ENCODE peak calls at places on chromosome 7, in eight cellular contexts. One of them, this sample, is unnamed.

GRCh38 chr7:100706672-100707311 is 871 bp downstream of the POP7 start:
- DNase-seq in A549: no peak
- DNase-seq in NCI-H2029: no peak
- DNase-seq in M059J: no peak
- DNase-seq in left cardiac atrium: no peak
- DNase-seq in SW480: no peak
- DNase-seq in left ventricle myocardium inferior: no peak
- DNase-seq in nephron progenitor cell: peak; percentile 27
- DNase-seq in this sample: no peak

GRCh38 chr7:154842608-154843007 is 160.3 kb downstream of the PAXIP1 start:
- DNase-seq in A549: no peak
- DNase-seq in NCI-H2029: peak; percentile 12
- DNase-seq in M059J: peak; percentile 72
- DNase-seq in left cardiac atrium: no peak
- DNase-seq in SW480: no peak
- DNase-seq in left ventricle myocardium inferior: no peak
- DNase-seq in nephron progenitor cell: no peak
- DNase-seq in this sample: no peak

GRCh38 chr7:123992913-123993518 is 39.9 kb downstream of the TMEM229A start:
- DNase-seq in A549: no peak
- DNase-seq in NCI-H2029: no peak
- DNase-seq in M059J: no peak
- DNase-seq in left cardiac atrium: no peak
- DNase-seq in SW480: no peak
- DNase-seq in left ventricle myocardium inferior: no peak
- DNase-seq in nephron progenitor cell: no peak
- DNase-seq in this sample: no peak

GRCh38 chr7:39910108-39910869 is 39.8 kb upstream of the CDK13 start:
- DNase-seq in A549: no peak
- DNase-seq in NCI-H2029: no peak
- DNase-seq in M059J: no peak
- DNase-seq in left cardiac atrium: no peak
- DNase-seq in SW480: no peak
- DNase-seq in left ventricle myocardium inferior: no peak
- DNase-seq in nephron progenitor cell: no peak
- DNase-seq in this sample: no peak

GRCh38 chr7:28070311-28071055 is 110.1 kb downstream of the JAZF1 start:
- DNase-seq in A549: no peak
- DNase-seq in NCI-H2029: no peak
- DNase-seq in M059J: peak; percentile 22
- DNase-seq in left cardiac atrium: no peak
- DNase-seq in SW480: no peak
- DNase-seq in left ventricle myocardium inferior: no peak
- DNase-seq in nephron progenitor cell: no peak
- DNase-seq in this sample: no peak

GRCh38 chr7:151104411-151105235 is 18.3 kb downstream of the AGAP3 start:
- DNase-seq in A549: no peak
- DNase-seq in NCI-H2029: no peak
- DNase-seq in M059J: peak; percentile 79
- DNase-seq in left cardiac atrium: no peak
- DNase-seq in SW480: no peak
- DNase-seq in left ventricle myocardium inferior: no peak
- DNase-seq in nephron progenitor cell: no peak
- DNase-seq in this sample: no peak

GRCh38 chr7:151381333-151382078 is 28.3 kb downstream of the WDR86 start:
- DNase-seq in A549: no peak
- DNase-seq in NCI-H2029: peak; percentile 11
- DNase-seq in M059J: no peak
- DNase-seq in left cardiac atrium: no peak
- DNase-seq in SW480: no peak
- DNase-seq in left ventricle myocardium inferior: no peak
- DNase-seq in nephron progenitor cell: peak; percentile 59
- DNase-seq in this sample: no peak

GRCh38 chr7:152706465-152706864 is 30.5 kb upstream of the XRCC2 start:
- DNase-seq in A549: no peak
- DNase-seq in NCI-H2029: no peak
- DNase-seq in M059J: no peak
- DNase-seq in left cardiac atrium: no peak
- DNase-seq in SW480: no peak
- DNase-seq in left ventricle myocardium inferior: no peak
- DNase-seq in nephron progenitor cell: no peak
- DNase-seq in this sample: no peak

GRCh38 chr7:101299511-101300464 is 21.8 kb downstream of the IFT22 start:
- DNase-seq in A549: no peak
- DNase-seq in NCI-H2029: no peak
- DNase-seq in M059J: no peak
- DNase-seq in left cardiac atrium: no peak
- DNase-seq in SW480: no peak
- DNase-seq in left ventricle myocardium inferior: no peak
- DNase-seq in nephron progenitor cell: peak; percentile 50
- DNase-seq in this sample: no peak

GRCh38 chr7:135763261-135763660 is 14.6 kb upstream of the FAM180A start:
- DNase-seq in A549: no peak
- DNase-seq in NCI-H2029: no peak
- DNase-seq in M059J: peak; percentile 78
- DNase-seq in left cardiac atrium: no peak
- DNase-seq in SW480: no peak
- DNase-seq in left ventricle myocardium inferior: no peak
- DNase-seq in nephron progenitor cell: no peak
- DNase-seq in this sample: no peak

GRCh38 chr7:26454180-26454579 is 162.5 kb downstream of the SNX10 start:
- DNase-seq in A549: no peak
- DNase-seq in NCI-H2029: no peak
- DNase-seq in M059J: peak; percentile 59
- DNase-seq in left cardiac atrium: no peak
- DNase-seq in SW480: no peak
- DNase-seq in left ventricle myocardium inferior: no peak
- DNase-seq in nephron progenitor cell: no peak
- DNase-seq in this sample: no peak

GRCh38 chr7:129006636-129007414 is 48.1 kb downstream of the TNPO3 start:
- DNase-seq in A549: no peak
- DNase-seq in NCI-H2029: no peak
- DNase-seq in M059J: peak; percentile 8
- DNase-seq in left cardiac atrium: no peak
- DNase-seq in SW480: no peak
- DNase-seq in left ventricle myocardium inferior: no peak
- DNase-seq in nephron progenitor cell: no peak
- DNase-seq in this sample: no peak

GRCh38 chr7:159030490-159031134 is 114.1 kb downstream of the VIPR2 start:
- DNase-seq in A549: peak; percentile 69
- DNase-seq in NCI-H2029: peak; percentile 48
- DNase-seq in M059J: peak; percentile 31
- DNase-seq in left cardiac atrium: peak; percentile 71
- DNase-seq in SW480: peak; percentile 69
- DNase-seq in left ventricle myocardium inferior: peak; percentile 55
- DNase-seq in nephron progenitor cell: peak; percentile 80
- DNase-seq in this sample: peak; percentile 22

GRCh38 chr7:28666144-28666543 is 253.8 kb downstream of the CREB5 start:
- DNase-seq in A549: no peak
- DNase-seq in NCI-H2029: no peak
- DNase-seq in M059J: peak; percentile 60
- DNase-seq in left cardiac atrium: no peak
- DNase-seq in SW480: no peak
- DNase-seq in left ventricle myocardium inferior: no peak
- DNase-seq in nephron progenitor cell: no peak
- DNase-seq in this sample: no peak

GRCh38 chr7:90594791-90595317 is 1.3 kb upstream of the CDK14 start:
- DNase-seq in A549: no peak
- DNase-seq in NCI-H2029: no peak
- DNase-seq in M059J: peak; percentile 86
- DNase-seq in left cardiac atrium: peak; percentile 55
- DNase-seq in SW480: no peak
- DNase-seq in left ventricle myocardium inferior: peak; percentile 39
- DNase-seq in nephron progenitor cell: peak; percentile 15
- DNase-seq in this sample: no peak

GRCh38 chr7:48680996-48681395 is 243.4 kb upstream of the CDC14C start:
- DNase-seq in A549: no peak
- DNase-seq in NCI-H2029: no peak
- DNase-seq in M059J: no peak
- DNase-seq in left cardiac atrium: no peak
- DNase-seq in SW480: no peak
- DNase-seq in left ventricle myocardium inferior: no peak
- DNase-seq in nephron progenitor cell: no peak
- DNase-seq in this sample: no peak

GRCh38 chr7:52753855-52754254 is 281.6 kb upstream of the POM121L12 start:
- DNase-seq in A549: no peak
- DNase-seq in NCI-H2029: no peak
- DNase-seq in M059J: no peak
- DNase-seq in left cardiac atrium: no peak
- DNase-seq in SW480: no peak
- DNase-seq in left ventricle myocardium inferior: no peak
- DNase-seq in nephron progenitor cell: no peak
- DNase-seq in this sample: no peak

GRCh38 chr7:69067397-69067796 is 530.9 kb upstream of the AUTS2 start:
- DNase-seq in A549: peak; percentile 50
- DNase-seq in NCI-H2029: peak; percentile 37
- DNase-seq in M059J: peak; percentile 47
- DNase-seq in left cardiac atrium: no peak
- DNase-seq in SW480: peak; percentile 17
- DNase-seq in left ventricle myocardium inferior: no peak
- DNase-seq in nephron progenitor cell: peak; percentile 21
- DNase-seq in this sample: no peak

GRCh38 chr7:134875867-134876266 is 96.4 kb downstream of the CALD1 start:
- DNase-seq in A549: no peak
- DNase-seq in NCI-H2029: no peak
- DNase-seq in M059J: peak; percentile 60
- DNase-seq in left cardiac atrium: no peak
- DNase-seq in SW480: no peak
- DNase-seq in left ventricle myocardium inferior: no peak
- DNase-seq in nephron progenitor cell: no peak
- DNase-seq in this sample: no peak

GRCh38 chr7:34327681-34328080 is 330.3 kb upstream of the NPSR1 start:
- DNase-seq in A549: no peak
- DNase-seq in NCI-H2029: no peak
- DNase-seq in M059J: peak; percentile 60
- DNase-seq in left cardiac atrium: no peak
- DNase-seq in SW480: no peak
- DNase-seq in left ventricle myocardium inferior: no peak
- DNase-seq in nephron progenitor cell: no peak
- DNase-seq in this sample: no peak